ENCODE peak calls at places on chromosome 2, in ten cellular contexts. Y is uterus, G is choroid plexus epithelial cell, H is IMR-90, Q is brain microvascular endothelial cell, C is heart left ventricle, D is PC-9, O is fibroblast of pulmonary artery, S is Karpas-422, M is left lung. F is an unnamed sample.
A peak's percentile ranks its signal among the peaks of the same experiment; 100 is the strongest.

GRCh38 chr2:239258248-239258647 is 142.6 kb downstream of the HDAC4 start:
- DNase-seq in Y (no peak), G (no peak), H (no peak), Q (no peak), C (no peak), D (no peak), O (no peak), S (no peak), M (no peak), F (no peak)

GRCh38 chr2:67204349-67204748 is 192.8 kb upstream of the ETAA1 start:
- DNase-seq in Y (no peak), G (no peak), H (no peak), Q (no peak), C (no peak), D (no peak), O (no peak), S (no peak), M (no peak), F (no peak)

GRCh38 chr2:44459754-44460153 is 98.0 kb downstream of the CAMKMT start:
- DNase-seq in Y (no peak), G (no peak), H (no peak), Q (no peak), C (no peak), D (no peak), O (no peak), S (no peak), M (no peak), F (no peak)

GRCh38 chr2:143878131-143878530 is 641.8 kb downstream of the ZEB2 start:
- DNase-seq in Y (no peak), G (no peak), H (no peak), Q (no peak), C (no peak), D (no peak), O (no peak), S (no peak), M (no peak), F (no peak)

GRCh38 chr2:45496869-45497268 is 114.2 kb downstream of the SRBD1 start:
- DNase-seq in Y (no peak), G (peak; percentile 4), H (peak; percentile 7), Q (no peak), C (no peak), D (no peak), O (no peak), S (no peak), M (no peak), F (no peak)

GRCh38 chr2:60679059-60679780 is 76.8 kb upstream of the PAPOLG start:
- DNase-seq in Y (no peak), G (no peak), H (no peak), Q (no peak), C (no peak), D (no peak), O (no peak), S (no peak), M (no peak), F (no peak)

GRCh38 chr2:200765139-200765951 is 46.4 kb upstream of the BZW1 start:
- DNase-seq in Y (no peak), G (peak; percentile 97), H (peak; percentile 98), Q (peak; percentile 96), C (peak; percentile 37), D (peak; percentile 55), O (peak; percentile 87), S (no peak), M (no peak), F (no peak)

GRCh38 chr2:12251121-12251520 is 465.6 kb upstream of the TRIB2 start:
- DNase-seq in Y (no peak), G (peak; percentile 28), H (no peak), Q (no peak), C (no peak), D (no peak), O (no peak), S (no peak), M (no peak), F (no peak)

GRCh38 chr2:109213646-109214417 is 84.8 kb downstream of the SH3RF3 start:
- DNase-seq in Y (no peak), G (peak; percentile 96), H (peak; percentile 67), Q (peak; percentile 65), C (peak; percentile 75), D (peak; percentile 91), O (peak; percentile 82), S (peak; percentile 90), M (peak; percentile 69), F (no peak)

GRCh38 chr2:171330155-171330956 is 103.4 kb downstream of the METTL8 start:
- DNase-seq in Y (no peak), G (no peak), H (no peak), Q (no peak), C (no peak), D (no peak), O (no peak), S (no peak), M (no peak), F (no peak)

GRCh38 chr2:45771251-45771650 is 119.8 kb downstream of the PRKCE start:
- DNase-seq in Y (peak; percentile 63), G (peak; percentile 20), H (peak; percentile 51), Q (no peak), C (peak; percentile 86), D (no peak), O (no peak), S (no peak), M (peak; percentile 62), F (no peak)

GRCh38 chr2:240464514-240465241 is 29.2 kb downstream of the GPC1 start:
- DNase-seq in Y (peak; percentile 13), G (no peak), H (no peak), Q (no peak), C (no peak), D (no peak), O (no peak), S (no peak), M (peak; percentile 17), F (no peak)

GRCh38 chr2:102975996-102976636 is 214.3 kb downstream of the TMEM182 start:
- DNase-seq in Y (no peak), G (peak; percentile 5), H (peak; percentile 4), Q (no peak), C (no peak), D (peak; percentile 15), O (peak; percentile 2), S (peak; percentile 67), M (no peak), F (no peak)

GRCh38 chr2:54669677-54670484 is 53.6 kb upstream of the EML6 start:
- DNase-seq in Y (peak; percentile 77), G (peak; percentile 85), H (peak; percentile 76), Q (peak; percentile 31), C (no peak), D (peak; percentile 25), O (peak; percentile 93), S (peak; percentile 60), M (no peak), F (no peak)

GRCh38 chr2:28327596-28327962 is 65.1 kb upstream of the FOSL2 start:
- DNase-seq in Y (no peak), G (no peak), H (no peak), Q (no peak), C (no peak), D (no peak), O (no peak), S (no peak), M (no peak), F (no peak)

GRCh38 chr2:233400961-233401360 is 46.7 kb downstream of the DGKD start:
- DNase-seq in Y (no peak), G (no peak), H (no peak), Q (no peak), C (no peak), D (no peak), O (no peak), S (no peak), M (no peak), F (no peak)
- H3K4me3 ChIP-seq in Y (no peak overlapping the region), G (no peak overlapping the region), H (no peak overlapping the region), Q (no peak overlapping the region), C (no peak overlapping the region), D (no peak overlapping the region), O (no peak overlapping the region), S (no peak overlapping the region), M (no peak overlapping the region), F (no peak overlapping the region)

DNA sequence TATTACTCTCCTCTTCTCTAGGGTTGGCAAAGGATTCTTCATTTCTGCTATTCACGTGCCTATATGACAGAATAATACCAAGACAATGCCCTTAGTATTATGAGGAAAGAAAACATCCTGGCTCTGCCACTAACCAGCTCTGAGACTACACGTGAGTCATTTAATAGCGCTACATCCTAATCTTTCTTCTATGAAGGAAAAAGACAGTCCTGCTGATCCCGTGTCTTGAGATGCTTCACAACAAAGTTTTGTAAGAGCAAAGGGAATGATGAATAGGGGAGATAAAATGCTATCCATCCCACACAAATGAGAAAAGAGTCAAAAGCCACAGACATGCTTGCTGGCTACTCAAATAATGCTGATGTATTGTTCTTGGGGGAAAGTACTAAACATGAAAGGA is 152.8 kb downstream of the PID1 start:
- DNase-seq in Y (no peak), G (peak; percentile 14), H (no peak), Q (no peak), C (no peak), D (no peak), O (peak; percentile 39), S (no peak), M (no peak), F (no peak)
- H3K4me3 ChIP-seq in Y (no peak overlapping the region), G (no peak overlapping the region), H (no peak overlapping the region), Q (no peak overlapping the region), C (no peak overlapping the region), D (no peak overlapping the region), O (no peak overlapping the region), S (no peak overlapping the region), M (no peak overlapping the region), F (no peak overlapping the region)

GRCh38 chr2:186480991-186481390 is 5.1 kb upstream of the ZC3H15 start:
- DNase-seq in Y (no peak), G (no peak), H (no peak), Q (no peak), C (no peak), D (no peak), O (no peak), S (no peak), M (no peak), F (no peak)

GRCh38 chr2:186486651-186487647 is 889 bp downstream of the ZC3H15 start:
- DNase-seq in Y (no peak), G (peak; percentile 53), H (peak; percentile 17), Q (no peak), C (no peak), D (no peak), O (peak; percentile 41), S (peak; percentile 51), M (no peak), F (no peak)

GRCh38 chr2:186485576-186485870 is 537 bp upstream of the ZC3H15 start:
- DNase-seq in Y (no peak), G (no peak), H (no peak), Q (no peak), C (no peak), D (no peak), O (no peak), S (no peak), M (no peak), F (no peak)

GRCh38 chr2:186485871-186486650 is at the start of gene ZC3H15:
- DNase-seq in Y (peak; percentile 95), G (peak; percentile 97), H (peak; percentile 98), Q (peak; percentile 95), C (peak; percentile 99), D (peak; percentile 89), O (peak; percentile 99), S (peak; percentile 99), M (peak; percentile 98), F (peak; percentile 96)

GRCh38 chr2:186484062-186484735 is 1.9 kb upstream of the ZC3H15 start:
- DNase-seq in Y (no peak), G (no peak), H (no peak), Q (no peak), C (no peak), D (no peak), O (no peak), S (no peak), M (no peak), F (no peak)
- H3K4me3 ChIP-seq in Y (no peak overlapping the region), G (no peak overlapping the region), H (no peak overlapping the region), Q (no peak overlapping the region), C (no peak overlapping the region), D (peak overlapping the region; percentile 96), O (no peak overlapping the region), S (peak overlapping the region; percentile 87), M (no peak overlapping the region), F (no peak overlapping the region)

GRCh38 chr2:99487906-99488305 is 1.9 kb downstream of the REV1 start:
- DNase-seq in Y (no peak), G (no peak), H (peak; percentile 71), Q (no peak), C (no peak), D (no peak), O (no peak), S (no peak), M (no peak), F (no peak)
- H3K4me3 ChIP-seq in Y (no peak overlapping the region), G (no peak overlapping the region), H (no peak overlapping the region), Q (no peak overlapping the region), C (no peak overlapping the region), D (peak overlapping the region; percentile 77), O (no peak overlapping the region), S (no peak overlapping the region), M (peak overlapping the region; percentile 76), F (no peak overlapping the region)